ENCODE peak calls at places on chromosomes 12 and 14, in ten cellular contexts. X is bronchial epithelial cell; O is GOT3; P is pons; U is NCI-H1694; Z is kidney glomerular epithelial cell; V is left lung; I is HT1080; A is CD4-positive, alpha-beta T cell; L is NCI-H524 treated with DMSO at 0.1 percent for 48 hours. S is an unnamed sample.

GRCh38 chr14:71478542-71478941 is 453.7 kb upstream of the RGS6 start:
- DNase-seq in X (peak; percentile 75), O (no peak), P (peak; percentile 83), U (no peak), Z (no peak), V (no peak), I (peak; percentile 43), A (no peak), L (no peak), S (peak; percentile 66)

GRCh38 chr14:100618763-100619320 is 31.6 kb upstream of the BEGAIN start:
- DNase-seq in X (no peak), O (no peak), P (no peak), U (no peak), Z (no peak), V (no peak), I (no peak), A (peak; percentile 7), L (no peak), S (no peak)

GRCh38 chr12:848519-849191 is 96.3 kb downstream of the WNK1 start:
- DNase-seq in X (no peak), O (no peak), P (no peak), U (no peak), Z (no peak), V (no peak), I (no peak), A (no peak), L (no peak), S (peak; percentile 53)

GRCh38 chr12:68978678-68979077 is 45.7 kb upstream of the CPM start:
- DNase-seq in X (no peak), O (no peak), P (peak; percentile 50), U (no peak), Z (no peak), V (no peak), I (no peak), A (no peak), L (no peak), S (no peak)

GRCh38 chr14:63922696-63923421 is 70.1 kb downstream of the SYNE2 start:
- DNase-seq in X (peak; percentile 99), O (no peak), P (no peak), U (no peak), Z (peak; percentile 62), V (peak; percentile 52), I (peak; percentile 19), A (no peak), L (no peak), S (peak; percentile 76)

GRCh38 chr12:30201301-30202160 is 417.8 kb upstream of the TMTC1 start:
- DNase-seq in X (peak; percentile 9), O (no peak), P (no peak), U (no peak), Z (no peak), V (no peak), I (no peak), A (no peak), L (no peak), S (no peak)

GRCh38 chr12:34395056-34396005 is 373.0 kb downstream of the ALG10 start:
- DNase-seq in X (no peak), O (no peak), P (no peak), U (no peak), Z (no peak), V (peak; percentile 7), I (no peak), A (peak; percentile 19), L (no peak), S (no peak)

GRCh38 chr14:95562892-95563685 is 28.2 kb downstream of the GLRX5 start:
- DNase-seq in X (peak; percentile 5), O (no peak), P (no peak), U (no peak), Z (no peak), V (peak; percentile 57), I (peak; percentile 45), A (no peak), L (no peak), S (peak; percentile 4)

GRCh38 chr12:27221625-27222387 is 22.3 kb upstream of the STK38L start:
- DNase-seq in X (no peak), O (no peak), P (peak; percentile 45), U (no peak), Z (no peak), V (no peak), I (no peak), A (no peak), L (no peak), S (no peak)

GRCh38 chr12:6264402-6265037 is 46.0 kb upstream of the PLEKHG6 start:
- DNase-seq in X (no peak), O (no peak), P (no peak), U (no peak), Z (no peak), V (peak; percentile 67), I (no peak), A (no peak), L (no peak), S (no peak)

GRCh38 chr12:92403210-92404175 is 257.8 kb upstream of the BTG1 start:
- DNase-seq in X (no peak), O (no peak), P (no peak), U (no peak), Z (no peak), V (no peak), I (no peak), A (peak; percentile 45), L (no peak), S (no peak)

GRCh38 chr14:104117341-104118005 is 20.9 kb upstream of the KIF26A start:
- DNase-seq in X (no peak), O (no peak), P (no peak), U (no peak), Z (no peak), V (no peak), I (no peak), A (no peak), L (no peak), S (no peak)